ENCODE peak calls at places on chromosomes 11 and 22, in six cellular contexts. Q, G, S, F, V and H are unnamed samples.

GRCh38 chr11:18135308-18135707 is 2.9 kb downstream of the MRGPRX3 start:
- DNase-seq in Q (no peak), G (no peak), S (no peak), F (no peak), V (no peak), H (no peak)

GRCh38 chr22:37896181-37896592 is 9.9 kb upstream of the MICALL1 start:
- DNase-seq in Q (no peak), G (no peak), S (no peak), F (no peak), V (no peak), H (no peak)

GRCh38 chr22:43850529-43850928 is 11.8 kb downstream of the SULT4A1 start:
- DNase-seq in Q (no peak), G (no peak), S (no peak), F (peak), V (peak), H (no peak)

GRCh38 chr11:128300785-128301184 is 286.6 kb downstream of the ETS1 start:
- DNase-seq in Q (no peak), G (no peak), S (no peak), F (no peak), V (no peak), H (no peak)

GRCh38 chr11:119371778-119372182 is 9.7 kb downstream of the USP2 start:
- DNase-seq in Q (no peak), G (peak), S (no peak), F (peak), V (no peak), H (no peak)

GRCh38 chr22:40593460-40594273 is 42.9 kb downstream of the MRTFA start:
- DNase-seq in Q (no peak), G (no peak), S (no peak), F (no peak), V (no peak), H (no peak)

GRCh38 chr22:17907731-17908051 is 116.7 kb downstream of the MICAL3 start:
- DNase-seq in Q (no peak), G (no peak), S (peak), F (no peak), V (no peak), H (no peak)

GRCh38 chr11:33982661-33983060 is 68.9 kb upstream of the CAPRIN1 start:
- DNase-seq in Q (no peak), G (no peak), S (no peak), F (no peak), V (no peak), H (no peak)

GRCh38 chr11:61862714-61863547 is 28.4 kb downstream of the FADS3 start:
- DNase-seq in Q (no peak), G (no peak), S (no peak), F (no peak), V (no peak), H (no peak)

GRCh38 chr11:9561279-9561982 is 12.0 kb upstream of the WEE1 start:
- DNase-seq in Q (no peak), G (no peak), S (no peak), F (no peak), V (no peak), H (no peak)

GRCh38 chr11:45847908-45848316 is 637 bp downstream of the CRY2 start:
- DNase-seq in Q (peak), G (peak), S (no peak), F (peak), V (no peak), H (peak)

GRCh38 chr11:45848654-45849081 is 1.4 kb downstream of the CRY2 start:
- DNase-seq in Q (no peak), G (peak), S (no peak), F (no peak), V (no peak), H (no peak)

GRCh38 chr11:45846974-45847907 is at the start of gene CRY2:
- DNase-seq in Q (peak), G (peak), S (peak), F (peak), V (peak), H (peak)

GRCh38 chr11:45844822-45845573 is 2.3 kb upstream of the CRY2 start:
- DNase-seq in Q (no peak), G (no peak), S (no peak), F (no peak), V (no peak), H (no peak)

DNA sequence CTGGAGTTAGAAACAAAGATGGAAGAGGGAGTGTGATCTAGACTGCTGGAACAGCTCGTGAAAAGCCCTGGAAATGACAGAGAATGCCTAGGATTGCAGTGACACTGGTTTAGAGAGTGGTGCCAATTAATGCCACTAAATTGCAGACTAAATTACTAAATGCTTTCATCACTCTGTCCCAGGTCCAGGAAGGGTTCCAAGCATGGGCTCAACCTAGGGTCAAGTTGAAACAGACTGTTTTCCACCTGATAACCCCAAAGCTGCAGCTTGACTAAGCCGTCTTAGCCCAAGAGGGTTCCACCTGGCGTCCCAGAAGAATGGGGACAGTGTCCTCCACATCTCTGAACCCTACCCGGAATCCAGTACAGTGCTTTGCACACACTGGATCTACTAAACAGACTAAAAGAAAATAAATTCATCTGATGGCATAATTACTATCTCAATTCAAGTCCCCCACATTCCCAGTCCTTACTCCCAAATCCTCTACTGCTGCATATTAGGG is 1.1 kb upstream of the CRY2 start:
- DNase-seq in Q (no peak), G (no peak), S (no peak), F (no peak), V (no peak), H (peak)
- H3K4me3 ChIP-seq in Q (no peak), G (no peak), S (no peak), F (peak), V (peak), H (peak)

GRCh38 chr11:71474771-71475483 is 21.9 kb downstream of the NADSYN1 start:
- DNase-seq in Q (peak), G (no peak), S (no peak), F (no peak), V (no peak), H (no peak)
- H3K4me3 ChIP-seq in Q (no peak), G (no peak), S (no peak), F (no peak), V (no peak), H (no peak)

DNA sequence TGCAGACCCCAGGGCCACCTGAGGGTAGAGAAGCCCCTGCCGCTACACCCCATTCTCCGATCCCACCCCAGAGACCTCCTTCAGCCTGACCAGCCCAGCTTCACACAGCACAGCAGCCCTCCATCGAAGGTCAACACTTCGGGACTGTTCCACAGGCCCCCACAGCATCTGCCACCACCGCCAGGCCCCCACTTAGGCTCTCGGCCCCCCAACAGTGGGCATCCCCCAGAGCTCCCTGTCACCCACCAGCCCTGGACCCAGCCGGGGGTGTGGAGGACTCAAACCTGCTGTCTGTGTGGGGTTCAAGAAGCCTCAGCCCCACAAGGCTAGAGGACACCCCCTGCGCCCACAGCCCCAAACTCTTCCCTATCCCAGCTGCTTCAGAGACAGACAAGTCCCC is 6.2 kb downstream of the SBF1 start:
- DNase-seq in Q (no peak), G (no peak), S (no peak), F (no peak), V (no peak), H (no peak)
- H3K4me3 ChIP-seq in Q (no peak), G (no peak), S (no peak), F (no peak), V (no peak), H (no peak)

DNA sequence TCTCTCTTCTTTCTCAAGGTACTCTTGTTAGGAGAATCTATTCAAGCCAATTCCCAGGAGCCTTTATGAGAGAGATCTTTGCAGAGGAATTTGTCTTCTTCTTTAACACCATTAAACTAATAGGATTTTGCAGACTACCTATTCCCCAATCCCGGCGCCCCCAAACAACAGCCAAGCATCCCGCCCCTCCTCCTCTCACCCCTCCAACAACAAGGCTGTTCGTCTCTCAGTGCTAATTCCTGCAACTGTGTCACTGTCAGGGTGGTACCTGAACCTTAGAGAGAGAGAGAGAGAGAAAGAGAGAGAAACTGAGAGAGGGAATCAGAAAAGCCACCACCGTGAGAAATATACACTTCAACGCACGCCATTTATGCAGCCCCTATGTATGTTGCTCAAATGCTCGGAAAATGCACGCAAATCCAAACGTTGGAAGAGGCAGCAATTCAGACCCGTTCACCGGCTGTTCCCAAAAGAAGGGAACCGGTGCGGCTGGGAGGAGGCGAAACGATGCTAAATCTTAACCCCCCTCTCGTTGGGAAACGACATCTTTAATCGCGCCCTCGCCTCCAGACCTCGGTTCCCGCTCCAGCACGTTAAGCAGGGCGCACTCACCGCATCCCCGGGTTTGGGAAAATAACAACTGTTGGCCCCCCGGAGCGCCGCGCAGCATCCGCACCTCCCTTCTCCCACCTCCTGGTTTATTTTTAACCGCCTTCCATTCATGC is 943 bp downstream of the KCNA4 start:
- DNase-seq in Q (no peak), G (no peak), S (peak), F (no peak), V (no peak), H (peak)
- H3K4me3 ChIP-seq in Q (no peak), G (no peak), S (no peak), F (no peak), V (peak), H (peak)

DNA sequence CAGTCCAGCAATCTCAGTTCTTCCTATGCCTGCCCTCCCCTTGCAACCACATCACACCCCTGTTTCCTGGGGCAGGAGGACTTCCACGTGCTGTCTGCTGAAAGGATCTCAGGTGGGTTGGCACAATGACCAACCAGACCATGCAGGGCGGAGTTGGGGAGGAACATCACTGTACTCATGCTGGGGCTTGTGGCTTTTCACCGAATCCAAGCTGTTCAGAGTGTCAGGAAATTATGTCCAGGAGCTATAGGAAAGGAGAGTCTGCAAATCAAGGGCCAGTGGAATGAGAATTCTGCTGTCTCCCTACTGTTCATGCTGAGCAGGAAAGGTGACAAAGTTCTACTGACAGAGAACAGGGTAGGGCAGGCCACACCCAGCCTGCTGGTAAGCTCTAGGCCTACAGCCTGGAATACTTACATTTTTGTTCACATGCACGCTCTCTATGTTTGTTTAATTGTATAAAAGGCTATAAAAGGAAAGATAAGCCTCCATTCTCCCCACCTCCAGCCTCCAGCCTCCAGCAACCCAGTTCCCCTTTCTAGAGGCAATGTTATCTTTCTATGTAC is 1.7 kb upstream of the PLAAT2 start:
- DNase-seq in Q (no peak), G (no peak), S (no peak), F (no peak), V (no peak), H (no peak)
- H3K4me3 ChIP-seq in Q (no peak), G (no peak), S (no peak), F (no peak), V (no peak), H (no peak)